ENCODE peak calls at places on chromosomes 11 and 22, in four cellular contexts. B, G, P and E are unnamed samples.

GRCh38 chr11:128324531-128325141 is 262.7 kb downstream of the ETS1 start:
- DNase-seq in G (no peak), B (peak), P (no peak), E (no peak)

GRCh38 chr22:44338183-44338812 is 25.5 kb upstream of the SHISAL1 start:
- DNase-seq in G (no peak), B (no peak), P (no peak), E (no peak)

GRCh38 chr22:40189979-40190378 is 12.3 kb downstream of the TNRC6B start:
- DNase-seq in B (no peak), G (no peak), P (no peak), E (no peak)

GRCh38 chr11:69165775-69166174 is 10.0 kb downstream of the SMIM38 start:
- DNase-seq in G (no peak), B (no peak), P (no peak), E (no peak)

GRCh38 chr22:29004647-29005371 is 56.8 kb downstream of the C22orf31 start:
- DNase-seq in G (peak), B (peak), P (no peak), E (no peak)

GRCh38 chr11:120035756-120036155 is 102.2 kb downstream of the TRIM29 start:
- DNase-seq in P (peak), G (no peak), B (no peak), E (no peak)

GRCh38 chr11:1128333-1129142 is 29.2 kb upstream of the MUC5AC start:
- DNase-seq in B (no peak), G (no peak), P (peak), E (no peak)

GRCh38 chr22:48754611-48755331 is 1072.9 kb downstream of the BRD1 start:
- DNase-seq in G (peak), B (peak), P (peak), E (peak)

GRCh38 chr22:47017245-47017644 is 254.8 kb downstream of the TBC1D22A start:
- DNase-seq in G (no peak), P (peak), B (no peak), E (no peak)

GRCh38 chr11:114563077-114563476 is 3.4 kb upstream of the NXPE1 start:
- DNase-seq in G (no peak), B (no peak), P (no peak), E (no peak)

GRCh38 chr11:47143322-47143721 is 33.4 kb downstream of the ARFGAP2 start:
- DNase-seq in P (peak), G (peak), B (peak), E (peak)

GRCh38 chr11:1906623-1907423 is 12.7 kb upstream of the TNNT3 start:
- DNase-seq in B (no peak), G (no peak), P (no peak), E (no peak)

GRCh38 chr11:100831929-100832480 is 144.9 kb downstream of the ARHGAP42 start:
- DNase-seq in G (no peak), P (peak), B (no peak), E (no peak)

GRCh38 chr11:10322830-10323792 is 18.2 kb downstream of the ADM start:
- DNase-seq in P (peak), B (peak), G (no peak), E (peak)

GRCh38 chr11:126127898-126128297 is 65.2 kb upstream of the CDON start:
- DNase-seq in B (no peak), P (no peak), G (no peak), E (no peak)

GRCh38 chr22:27151407-27151806 is 494.0 kb downstream of the MIAT start:
- DNase-seq in B (no peak), P (no peak), G (no peak), E (no peak)

GRCh38 chr11:101860694-101861371 is 54.0 kb upstream of the CEP126 start:
- DNase-seq in G (peak), B (peak), P (peak), E (peak)

GRCh38 chr11:119745776-119746535 is 17.0 kb upstream of the NECTIN1 start:
- DNase-seq in P (no peak), B (no peak), G (no peak), E (no peak)